ENCODE peak calls at places on chromosomes 5 and 9, in eight cellular contexts. P, K, W, V, N, S, O and T are unnamed samples.

GRCh38 chr9:113715086-113715485 is 161.0 kb upstream of the ZNF618 start:
- DNase-seq in V (no peak), O (no peak), N (no peak), K (no peak), S (no peak), P (peak; percentile 55), W (no peak), T (peak; percentile 32)

GRCh38 chr5:136427421-136427820 is 62.1 kb upstream of the TRPC7 start:
- DNase-seq in W (no peak), O (no peak), K (no peak), S (no peak), V (no peak), N (no peak), P (no peak), T (no peak)

GRCh38 chr9:86282979-86283535 is 719 bp upstream of the ISCA1 start:
- DNase-seq in K (no peak), V (peak; percentile 53), W (no peak), P (peak; percentile 92), S (no peak), O (no peak), N (peak; percentile 26), T (peak; percentile 78)

GRCh38 chr9:92378825-92379535 is 25.4 kb downstream of the OGN start:
- DNase-seq in P (peak; percentile 71), O (no peak), S (no peak), V (peak; percentile 97), W (peak; percentile 44), K (no peak), N (no peak), T (no peak)

GRCh38 chr5:478355-478981 is 35.5 kb downstream of the EXOC3 start:
- DNase-seq in P (no peak), W (no peak), O (no peak), S (no peak), V (no peak), K (no peak), N (no peak), T (no peak)

GRCh38 chr5:80125962-80126480 is 90.9 kb downstream of the THBS4 start:
- DNase-seq in P (peak; percentile 92), N (peak; percentile 10), S (no peak), O (no peak), K (no peak), W (no peak), V (no peak), T (peak; percentile 29)

GRCh38 chr5:12177851-12178250 is 273.6 kb upstream of the CTNND2 start:
- DNase-seq in P (no peak), K (no peak), W (no peak), N (no peak), O (no peak), V (no peak), S (no peak), T (no peak)

GRCh38 chr5:31781772-31782171 is 142.8 kb downstream of the PDZD2 start:
- DNase-seq in K (no peak), V (no peak), P (no peak), S (no peak), W (no peak), N (no peak), O (no peak), T (peak; percentile 50)

GRCh38 chr5:36200513-36200912 is 41.2 kb downstream of the NADK2 start:
- DNase-seq in P (peak; percentile 87), V (no peak), K (no peak), N (no peak), W (no peak), O (no peak), S (no peak), T (peak; percentile 64)

GRCh38 chr9:18208166-18209059 is 265.5 kb upstream of the ADAMTSL1 start:
- DNase-seq in W (peak; percentile 57), P (peak; percentile 41), V (peak; percentile 1), N (peak; percentile 2), S (no peak), K (no peak), O (peak; percentile 70), T (peak; percentile 38)

GRCh38 chr9:68706579-68707201 is 1.6 kb downstream of the PIP5K1B start:
- DNase-seq in S (peak; percentile 20), V (peak; percentile 1), K (no peak), O (no peak), W (no peak), P (no peak), N (no peak), T (no peak)

GRCh38 chr9:35287986-35288515 is 126.2 kb downstream of the UNC13B start:
- DNase-seq in N (no peak), V (no peak), K (no peak), O (no peak), W (no peak), P (peak; percentile 49), S (no peak), T (peak; percentile 61)

GRCh38 chr5:139895647-139896046 is 100.0 kb downstream of the PSD2 start:
- DNase-seq in O (no peak), K (no peak), S (no peak), P (no peak), V (no peak), N (no peak), W (no peak), T (no peak)

GRCh38 chr5:161548472-161549094 is 2.1 kb upstream of the GABRB2 start:
- DNase-seq in V (no peak), S (no peak), N (no peak), O (no peak), K (no peak), W (peak; percentile 34), P (no peak), T (no peak)

GRCh38 chr9:34986541-34987047 is 3.0 kb upstream of the DNAJB5 start:
- DNase-seq in V (peak; percentile 76), P (no peak), K (no peak), N (peak; percentile 42), O (no peak), S (peak; percentile 40), W (no peak), T (no peak)

GRCh38 chr5:60163762-60164161 is 270.2 kb upstream of the PDE4D start:
- DNase-seq in V (no peak), N (no peak), K (no peak), O (no peak), P (no peak), S (no peak), W (no peak), T (no peak)

GRCh38 chr9:121398374-121398773 is 28.3 kb upstream of the STOM start:
- DNase-seq in O (no peak), N (peak; percentile 84), P (peak; percentile 88), W (peak; percentile 8), V (no peak), K (no peak), S (no peak), T (peak; percentile 96)

GRCh38 chr9:14062449-14063187 is 251.3 kb downstream of the NFIB start:
- DNase-seq in P (peak; percentile 86), O (no peak), K (no peak), N (no peak), W (no peak), V (no peak), S (no peak), T (peak; percentile 62)